ENCODE peak calls at places on chromosomes 3 and 15, in five cellular contexts. K is MM.1S, Y is H9, W is heart left ventricle, M is HAP-1. I is an unnamed sample. For H3K9me3 and H3K4me1, the result is how much of the 10 kb centered on the place peaks cover.

GRCh38 chr3:114460459-114460858 is 166.6 kb downstream of the TIGIT start:
- DNase-seq in K (peak), Y (no peak), W (no peak), M (no peak), I (no peak)

GRCh38 chr3:95399580-95399979 is 1336.7 kb downstream of the NSUN3 start:
- DNase-seq in K (no peak), Y (no peak), W (no peak), M (no peak), I (no peak)

GRCh38 chr3:39038165-39038564 is 13.6 kb downstream of the SCN11A start:
- DNase-seq in K (no peak), Y (no peak), W (no peak), M (no peak), I (no peak)

GRCh38 chr3:37179144-37179967 is 5.0 kb upstream of the LRRFIP2 start:
- DNase-seq in K (no peak), Y (no peak), W (no peak), M (no peak), I (no peak)

GRCh38 chr3:165641569-165642310 is 195.5 kb downstream of the BCHE start:
- DNase-seq in K (no peak), Y (no peak), W (no peak), M (no peak), I (no peak)

GRCh38 chr3:156037356-156037755 is 83.0 kb upstream of the KCNAB1 start:
- DNase-seq in K (no peak), Y (no peak), W (no peak), M (no peak), I (no peak)

GRCh38 chr3:133330043-133330442 is 69.8 kb upstream of the BFSP2 start:
- DNase-seq in K (no peak), Y (peak), W (no peak), M (no peak), I (peak)

GRCh38 chr15:40815042-40815678 is 7.9 kb upstream of the DNAJC17 start:
- DNase-seq in K (no peak), Y (no peak), W (peak), M (no peak), I (no peak)

DNA sequence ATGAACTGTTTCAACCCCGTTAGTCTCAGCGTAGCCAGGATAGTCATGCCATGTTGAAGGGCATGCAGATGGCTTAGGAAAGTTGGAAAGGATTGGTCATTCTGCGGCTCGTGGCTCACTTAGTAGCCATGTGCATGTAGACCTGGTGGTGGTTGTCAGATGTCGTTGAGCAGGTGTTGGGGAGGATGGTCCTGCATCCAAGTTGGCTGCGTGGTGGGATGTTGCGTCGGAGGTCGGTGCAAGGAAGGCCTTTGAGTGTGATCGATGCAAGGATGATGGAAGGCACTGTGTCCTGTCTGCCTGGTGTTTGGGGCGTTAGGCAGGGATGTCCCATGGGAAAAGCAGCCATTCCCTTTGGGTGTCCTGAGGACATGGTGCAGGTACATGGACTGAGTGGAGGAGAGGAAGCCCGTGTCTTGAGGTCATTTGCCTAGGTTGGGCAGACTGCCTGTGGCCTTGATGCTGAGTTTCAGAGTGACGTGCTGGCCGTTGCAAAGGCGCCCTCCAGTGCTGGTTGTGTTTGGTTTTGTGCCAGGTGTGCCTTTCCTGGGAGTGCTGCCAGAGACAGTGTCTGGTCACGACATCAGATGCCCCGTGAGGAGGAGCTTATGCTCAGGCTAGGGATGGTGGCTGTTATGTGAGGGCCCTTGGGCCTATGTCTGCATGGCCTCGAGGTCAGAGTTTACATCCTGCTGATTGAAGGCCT is 103.4 kb downstream of the SNRPN start:
- DNase-seq in K (no peak), Y (peak), W (no peak), M (no peak), I (no peak)
- H3K9me3 ChIP-seq in K (under half), Y (half or more), W (half or more), M (under half), I (under half)

GRCh38 chr3:13107661-13108060 is 34.4 kb upstream of the IQSEC1 start:
- DNase-seq in K (no peak), Y (no peak), W (no peak), M (no peak), I (no peak)

GRCh38 chr3:13104511-13104910 is 31.3 kb upstream of the IQSEC1 start:
- DNase-seq in K (no peak), Y (no peak), W (peak), M (no peak), I (no peak)

GRCh38 chr3:13106308-13106970 is 33.2 kb upstream of the IQSEC1 start:
- DNase-seq in K (no peak), Y (no peak), W (peak), M (no peak), I (no peak)

GRCh38 chr3:13105181-13105580 is 32.0 kb upstream of the IQSEC1 start:
- DNase-seq in K (no peak), Y (no peak), W (peak), M (no peak), I (no peak)

GRCh38 chr3:13105851-13106250 is 32.6 kb upstream of the IQSEC1 start:
- DNase-seq in K (no peak), Y (no peak), W (peak), M (no peak), I (no peak)
- H3K4me1 ChIP-seq in K (under half), Y (under half), W (under half), M (under half), I (under half)

DNA sequence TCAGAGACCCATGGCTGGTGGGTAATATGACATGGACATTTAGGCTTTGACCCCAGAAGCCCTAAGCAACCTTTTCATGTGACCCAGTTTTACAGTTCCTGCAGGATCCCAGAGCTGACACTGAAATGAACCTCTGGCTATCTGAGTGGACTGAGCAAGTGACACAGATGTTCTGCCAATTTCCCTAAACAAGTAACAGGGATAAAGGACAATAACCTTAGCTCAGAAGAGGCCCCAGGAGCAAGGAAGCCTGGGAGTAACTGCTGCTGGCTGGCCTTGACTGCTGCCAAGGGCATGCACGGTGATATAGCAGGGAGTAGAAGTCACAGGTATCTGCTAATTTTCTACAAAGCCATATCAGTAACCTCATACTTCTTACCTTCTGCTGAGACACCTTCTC is 177.9 kb downstream of the CHL1 start:
- DNase-seq in K (no peak), Y (no peak), W (peak), M (no peak), I (no peak)
- H3K9me3 ChIP-seq in K (under half), Y (under half), W (under half), M (under half), I (under half)

DNA sequence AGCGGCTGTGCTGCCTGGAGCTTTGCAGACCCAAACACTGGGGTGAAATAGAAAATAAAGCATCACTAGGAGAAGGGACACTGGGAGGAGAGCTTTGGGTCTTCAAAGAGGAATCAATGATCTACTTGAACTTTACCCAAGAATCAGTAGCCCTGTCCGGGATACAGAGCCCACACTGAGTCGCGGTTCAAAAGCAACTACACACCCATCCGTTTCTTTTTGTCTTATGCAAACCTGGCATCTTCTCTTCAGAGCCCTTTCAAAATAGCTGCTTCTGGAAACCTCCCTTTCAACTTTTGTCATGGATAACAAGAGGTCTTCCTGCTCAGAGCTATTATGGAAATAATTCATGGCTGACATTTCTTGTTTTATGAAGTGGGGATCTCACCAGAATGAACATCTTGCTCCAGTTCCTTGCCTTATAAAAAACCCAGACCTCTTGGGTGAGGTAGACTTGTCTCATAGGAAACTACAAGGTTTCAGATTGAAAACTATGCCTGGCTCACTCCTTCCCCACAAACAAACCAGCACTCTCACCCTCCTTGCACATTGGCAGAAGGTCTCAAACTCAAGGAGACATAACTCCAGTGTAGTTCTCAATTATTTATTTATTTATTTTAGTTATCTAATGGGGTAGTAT is 115.1 kb upstream of the ARHGEF3 start:
- DNase-seq in K (peak), Y (no peak), W (no peak), M (no peak), I (no peak)
- H3K4me1 ChIP-seq in K (under half), Y (under half), W (under half), M (under half), I (under half)

GRCh38 chr3:20772869-20773268 is 586.9 kb upstream of the SGO1 start:
- DNase-seq in K (no peak), Y (no peak), W (no peak), M (no peak), I (no peak)
- H3K9me3 ChIP-seq in K (under half), Y (under half), W (under half), M (under half), I (under half)